ENCODE peak calls at places on chromosomes 13 and 19, in six cellular contexts. T, L, G, J, M and H are unnamed samples.

GRCh38 chr13:73174521-73175010 is 115.8 kb downstream of the KLF5 start:
- DNase-seq in G (no peak), T (no peak), J (no peak), L (no peak), M (no peak), H (no peak)

GRCh38 chr19:55141696-55142095 is 7.3 kb downstream of the TNNT1 start:
- DNase-seq in L (no peak), J (no peak), G (no peak), T (no peak), M (no peak), H (no peak)

GRCh38 chr13:42814868-42815267 is 33.5 kb downstream of the FAM216B start:
- DNase-seq in L (no peak), T (no peak), J (no peak), G (peak; percentile 56), M (no peak), H (no peak)

GRCh38 chr13:37364024-37364423 is 234.5 kb downstream of the POSTN start:
- DNase-seq in T (no peak), G (no peak), M (no peak), L (no peak), J (no peak), H (no peak)

GRCh38 chr19:482186-483041 is 13.9 kb upstream of the MADCAM1 start:
- DNase-seq in T (no peak), L (no peak), G (no peak), M (no peak), J (no peak), H (no peak)

GRCh38 chr19:2575734-2576481 is 100.0 kb downstream of the GADD45B start:
- DNase-seq in G (peak; percentile 35), M (no peak), L (peak; percentile 30), T (peak; percentile 58), J (peak; percentile 90), H (no peak)

GRCh38 chr19:6769006-6769637 is 1.9 kb upstream of the SH2D3A start:
- DNase-seq in G (no peak), J (no peak), M (no peak), L (no peak), T (peak; percentile 52), H (no peak)

GRCh38 chr19:5125376-5125775 is 156.5 kb downstream of the KDM4B start:
- DNase-seq in L (no peak), J (no peak), T (no peak), G (no peak), M (no peak), H (no peak)

GRCh38 chr19:54724142-54724541 is at the start of gene KIR3DL3:
- DNase-seq in M (no peak), T (no peak), G (no peak), L (no peak), J (no peak), H (no peak)

GRCh38 chr19:32909257-32909656 is 39.7 kb upstream of the SLC7A9 start:
- DNase-seq in J (no peak), M (no peak), L (no peak), G (no peak), T (no peak), H (no peak)

GRCh38 chr19:5126498-5127223 is 157.7 kb downstream of the KDM4B start:
- DNase-seq in T (no peak), J (no peak), M (no peak), L (no peak), G (no peak), H (no peak)

GRCh38 chr13:78187781-78188180 is 269.1 kb upstream of the EDNRB start:
- DNase-seq in T (no peak), M (no peak), J (no peak), G (no peak), L (no peak), H (no peak)

GRCh38 chr13:35393886-35394285 is 82.6 kb downstream of the MAB21L1 start:
- DNase-seq in T (no peak), J (no peak), L (no peak), G (no peak), M (no peak), H (no peak)

GRCh38 chr13:79353698-79354097 is 52.4 kb downstream of the RBM26 start:
- DNase-seq in G (no peak), L (no peak), T (no peak), J (no peak), M (no peak), H (no peak)

GRCh38 chr13:112873851-112874750 is 94.9 kb upstream of the MCF2L start:
- DNase-seq in G (peak; percentile 31), L (peak; percentile 69), M (peak; percentile 31), J (peak; percentile 80), T (peak; percentile 64), H (peak; percentile 29)

GRCh38 chr19:19120308-19121156 is 17.7 kb downstream of the TMEM161A start:
- DNase-seq in G (no peak), T (peak; percentile 95), M (no peak), J (no peak), L (no peak), H (peak; percentile 15)

GRCh38 chr13:112768795-112769411 is 79.1 kb downstream of the ATP11A start:
- DNase-seq in J (peak; percentile 70), T (no peak), G (no peak), M (no peak), L (no peak), H (no peak)

GRCh38 chr13:25709088-25709487 is 337.3 kb downstream of the ATP8A2 start:
- DNase-seq in M (no peak), L (no peak), G (no peak), J (no peak), T (no peak), H (no peak)

GRCh38 chr13:111872475-111873150 is 194.3 kb upstream of the SOX1 start:
- DNase-seq in T (no peak), M (no peak), G (no peak), L (no peak), J (no peak), H (no peak)

GRCh38 chr13:48563611-48564010 is 30.7 kb upstream of the RCBTB2 start:
- DNase-seq in J (no peak), M (no peak), T (no peak), G (no peak), L (no peak), H (no peak)

GRCh38 chr19:14118165-14119051 is 846 bp upstream of the PRKACA start:
- DNase-seq in M (peak; percentile 23), L (peak; percentile 42), G (peak; percentile 54), T (no peak), J (peak; percentile 77), H (peak; percentile 69)

GRCh38 chr19:8530061-8530679 is 16.2 kb upstream of the ZNF414 start:
- DNase-seq in M (no peak), L (no peak), J (no peak), G (no peak), T (no peak), H (no peak)

GRCh38 chr19:34317311-34317927 is 47.6 kb upstream of the GPI start:
- DNase-seq in M (no peak), L (peak; percentile 9), T (peak; percentile 26), G (no peak), J (no peak), H (no peak)

GRCh38 chr19:5172859-5173577 is 167.6 kb downstream of the PTPRS start:
- DNase-seq in T (no peak), M (no peak), J (no peak), L (no peak), G (peak; percentile 98), H (no peak)

GRCh38 chr13:60167121-60167520 is 3.4 kb upstream of the DIAPH3 start:
- DNase-seq in L (no peak), T (no peak), G (no peak), M (no peak), J (no peak), H (no peak)

GRCh38 chr19:42115219-42115618 is 17.0 kb downstream of the POU2F2 start:
- DNase-seq in T (no peak), M (no peak), L (no peak), J (no peak), G (no peak), H (no peak)

GRCh38 chr19:47112166-47112663 is 1.4 kb downstream of the ZC3H4 start:
- DNase-seq in T (peak; percentile 62), G (peak; percentile 73), J (peak; percentile 92), L (peak; percentile 31), M (peak; percentile 81), H (peak; percentile 70)

GRCh38 chr13:110173247-110173818 is 133.6 kb downstream of the COL4A1 start:
- DNase-seq in J (no peak), M (no peak), G (no peak), L (no peak), T (no peak), H (no peak)

GRCh38 chr19:44452367-44452766 is 4.1 kb upstream of the ZNF229 start:
- DNase-seq in L (no peak), G (no peak), M (no peak), T (no peak), J (no peak), H (no peak)

GRCh38 chr19:11142528-11143171 is 12.9 kb downstream of the SPC24 start:
- DNase-seq in L (no peak), J (peak; percentile 92), T (peak; percentile 17), G (peak; percentile 92), M (no peak), H (peak; percentile 73)

GRCh38 chr13:78137404-78138142 is 218.9 kb upstream of the EDNRB start:
- DNase-seq in L (peak; percentile 80), M (no peak), T (peak; percentile 83), G (peak; percentile 36), J (no peak), H (peak; percentile 7)

GRCh38 chr13:110387451-110388140 is 80.5 kb downstream of the COL4A2 start:
- DNase-seq in L (no peak), J (peak; percentile 62), G (no peak), T (no peak), M (no peak), H (no peak)

GRCh38 chr13:110262082-110262436 is 44.9 kb downstream of the COL4A1 start:
- DNase-seq in M (no peak), L (no peak), G (no peak), J (no peak), T (no peak), H (no peak)

GRCh38 chr19:10353793-10354391 is 14.5 kb upstream of the ICAM3 start:
- DNase-seq in M (no peak), G (no peak), J (peak; percentile 80), L (no peak), T (peak; percentile 75), H (no peak)

GRCh38 chr13:85312071-85312470 is 487.1 kb downstream of the SLITRK6 start:
- DNase-seq in T (no peak), M (no peak), J (no peak), L (no peak), G (no peak), H (no peak)